ENCODE peak calls at places on chromosomes 3 and 15, in eight cellular contexts. S, X, Y, Q, W, E, N and G are unnamed samples.

GRCh38 chr15:100049936-100050876 is 291.6 kb downstream of the ADAMTS17 start:
- DNase-seq in S (no peak), X (no peak), Y (no peak), Q (no peak), W (no peak), E (no peak), N (no peak), G (no peak)

GRCh38 chr3:191627064-191627463 is 166.1 kb downstream of the PYDC2 start:
- DNase-seq in S (no peak), X (no peak), Y (no peak), Q (no peak), W (no peak), E (no peak), N (no peak), G (no peak)

GRCh38 chr3:99674086-99674789 is 35.8 kb downstream of the COL8A1 start:
- DNase-seq in S (peak; percentile 37), X (no peak), Y (no peak), Q (no peak), W (no peak), E (peak; percentile 74), N (peak; percentile 56), G (no peak)

GRCh38 chr3:97510795-97511194 is 253.8 kb upstream of the ARL6 start:
- DNase-seq in S (no peak), X (no peak), Y (no peak), Q (no peak), W (no peak), E (no peak), N (no peak), G (no peak)

GRCh38 chr15:64604319-64604718 is 143.9 kb downstream of the ZNF609 start:
- DNase-seq in S (no peak), X (no peak), Y (no peak), Q (no peak), W (no peak), E (no peak), N (no peak), G (no peak)

GRCh38 chr3:123141276-123141675 is 60.5 kb upstream of the SEC22A start:
- DNase-seq in S (no peak), X (no peak), Y (no peak), Q (no peak), W (no peak), E (no peak), N (no peak), G (no peak)

GRCh38 chr15:31510003-31510402 is 183.4 kb downstream of the KLF13 start:
- DNase-seq in S (no peak), X (no peak), Y (no peak), Q (no peak), W (no peak), E (no peak), N (no peak), G (no peak)

GRCh38 chr3:117696871-117697270 is 987.3 kb downstream of the TUSC7 start:
- DNase-seq in S (no peak), X (no peak), Y (no peak), Q (no peak), W (no peak), E (no peak), N (no peak), G (no peak)

GRCh38 chr3:169790687-169791429 is 17.7 kb downstream of the MYNN start:
- DNase-seq in S (peak; percentile 18), X (no peak), Y (no peak), Q (no peak), W (no peak), E (peak; percentile 6), N (peak; percentile 55), G (no peak)

GRCh38 chr3:184016820-184017671 is 638 bp downstream of the ABCC5 start:
- DNase-seq in S (peak; percentile 69), X (peak; percentile 9), Y (peak; percentile 90), Q (peak; percentile 71), W (no peak), E (peak; percentile 67), N (peak; percentile 32), G (peak; percentile 44)

GRCh38 chr3:187975571-187976360 is 178.2 kb upstream of the LPP start:
- DNase-seq in S (no peak), X (no peak), Y (no peak), Q (peak; percentile 73), W (no peak), E (no peak), N (no peak), G (no peak)

GRCh38 chr3:46496745-46497555 is 826 bp upstream of the RTP3 start:
- DNase-seq in S (peak; percentile 41), X (no peak), Y (no peak), Q (peak; percentile 72), W (no peak), E (peak; percentile 21), N (peak; percentile 46), G (peak; percentile 14)

GRCh38 chr15:55873024-55873745 is 120.2 kb downstream of the NEDD4 start:
- DNase-seq in S (no peak), X (no peak), Y (no peak), Q (no peak), W (no peak), E (peak; percentile 49), N (peak; percentile 13), G (no peak)

GRCh38 chr3:128327606-128328031 is 139.1 kb downstream of the DNAJB8 start:
- DNase-seq in S (no peak), X (no peak), Y (no peak), Q (no peak), W (no peak), E (no peak), N (no peak), G (no peak)

GRCh38 chr15:69526086-69526485 is 73.5 kb downstream of the RPLP1 start:
- DNase-seq in S (peak; percentile 9), X (no peak), Y (peak; percentile 71), Q (no peak), W (no peak), E (no peak), N (peak; percentile 21), G (no peak)

GRCh38 chr15:84909782-84910181 is 25.3 kb downstream of the SLC28A1 start:
- DNase-seq in S (no peak), X (no peak), Y (no peak), Q (no peak), W (no peak), E (no peak), N (no peak), G (no peak)

GRCh38 chr3:15313461-15313860 is 18.9 kb downstream of the SH3BP5 start:
- DNase-seq in S (no peak), X (no peak), Y (no peak), Q (no peak), W (no peak), E (no peak), N (no peak), G (no peak)

GRCh38 chr3:123636431-123636841 is 51.6 kb upstream of the HACD2 start:
- DNase-seq in S (no peak), X (no peak), Y (no peak), Q (no peak), W (no peak), E (no peak), N (no peak), G (no peak)

GRCh38 chr15:99433026-99433756 is 132.6 kb upstream of the MEF2A start:
- DNase-seq in S (no peak), X (no peak), Y (peak; percentile 66), Q (no peak), W (peak; percentile 24), E (peak; percentile 44), N (no peak), G (no peak)

GRCh38 chr15:63043391-63044076 is 987 bp downstream of the TPM1 start:
- DNase-seq in S (no peak), X (no peak), Y (peak; percentile 72), Q (no peak), W (no peak), E (no peak), N (no peak), G (peak; percentile 18)

GRCh38 chr15:39642011-39642640 is 61.2 kb downstream of the THBS1 start:
- DNase-seq in S (peak; percentile 85), X (no peak), Y (no peak), Q (no peak), W (no peak), E (peak; percentile 47), N (peak; percentile 76), G (no peak)